ENCODE peak calls at places on chromosomes 6 and 20, in nine cellular contexts. Z is left cardiac atrium; K is stromal cell of bone marrow; Q is endothelial cell; P is NCI-H2081; M is CD8-positive, alpha-beta T cell; U is CD4-positive, alpha-beta T cell; L is cardiac fibroblast; X is ecto neural progenitor cell. O is an unnamed sample.

GRCh38 chr6:137217801-137218472 is 1.2 kb downstream of the IFNGR1 start:
- DNase-seq in Z (peak), K (no peak), Q (no peak), P (no peak), M (no peak), U (no peak), L (peak), X (no peak), O (no peak)

GRCh38 chr6:16903470-16903869 is 142.2 kb upstream of the ATXN1 start:
- DNase-seq in Z (no peak), K (peak), Q (no peak), P (peak), M (no peak), U (no peak), L (peak), X (no peak), O (no peak)

GRCh38 chr6:53032853-53033252 is 32.4 kb upstream of the FBXO9 start:
- DNase-seq in Z (no peak), K (peak), Q (no peak), P (no peak), M (no peak), U (no peak), L (no peak), X (no peak), O (no peak)

GRCh38 chr20:44211177-44212039 is 837 bp upstream of the OSER1 start:
- DNase-seq in Z (no peak), K (no peak), Q (no peak), P (no peak), M (no peak), U (no peak), L (peak), X (no peak), O (no peak)

GRCh38 chr20:23399568-23400241 is 21.6 kb downstream of the NAPB start:
- DNase-seq in Z (no peak), K (peak), Q (no peak), P (no peak), M (no peak), U (no peak), L (peak), X (no peak), O (no peak)

GRCh38 chr6:135521431-135521830 is 23.9 kb upstream of the AHI1 start:
- DNase-seq in Z (no peak), K (no peak), Q (no peak), P (no peak), M (no peak), U (no peak), L (no peak), X (no peak), O (no peak)

GRCh38 chr6:7255918-7256317 is 57.1 kb downstream of the SSR1 start:
- DNase-seq in Z (no peak), K (no peak), Q (no peak), P (no peak), M (no peak), U (no peak), L (no peak), X (no peak), O (no peak)

GRCh38 chr6:18048953-18049630 is 61.7 kb upstream of the KIF13A start:
- DNase-seq in Z (no peak), K (no peak), Q (no peak), P (no peak), M (no peak), U (no peak), L (no peak), X (no peak), O (no peak)

GRCh38 chr6:165660881-165661415 is 2.1 kb downstream of the PDE10A start:
- DNase-seq in Z (no peak), K (no peak), Q (no peak), P (no peak), M (no peak), U (no peak), L (no peak), X (no peak), O (no peak)

GRCh38 chr6:36701401-36701991 is 3.9 kb downstream of the RAB44 start:
- DNase-seq in Z (no peak), K (no peak), Q (no peak), P (no peak), M (no peak), U (no peak), L (no peak), X (no peak), O (no peak)

GRCh38 chr6:11744753-11745152 is 33.9 kb downstream of the ADTRP start:
- DNase-seq in Z (peak), K (peak), Q (no peak), P (no peak), M (no peak), U (no peak), L (peak), X (no peak), O (no peak)

GRCh38 chr6:163543311-163543710 is 128.8 kb downstream of the QKI start:
- DNase-seq in Z (no peak), K (no peak), Q (no peak), P (peak), M (no peak), U (no peak), L (no peak), X (no peak), O (no peak)

GRCh38 chr20:6765469-6766058 is 1.9 kb upstream of the BMP2 start:
- DNase-seq in Z (no peak), K (peak), Q (no peak), P (peak), M (no peak), U (no peak), L (peak), X (no peak), O (no peak)

GRCh38 chr6:103193413-103193812 is 1666.3 kb downstream of the HACE1 start:
- DNase-seq in Z (no peak), K (no peak), Q (no peak), P (no peak), M (no peak), U (no peak), L (no peak), X (no peak), O (no peak)

GRCh38 chr6:110574817-110575216 is 98.4 kb upstream of the SLC22A16 start:
- DNase-seq in Z (no peak), K (no peak), Q (no peak), P (no peak), M (no peak), U (no peak), L (no peak), X (no peak), O (no peak)

GRCh38 chr20:8454137-8454712 is 322.2 kb downstream of the PLCB1 start:
- DNase-seq in Z (peak), K (peak), Q (no peak), P (peak), M (no peak), U (no peak), L (peak), X (no peak), O (no peak)

GRCh38 chr20:58981564-58982364 is 708 bp downstream of the NELFCD start:
- DNase-seq in Z (no peak), K (no peak), Q (no peak), P (no peak), M (no peak), U (no peak), L (peak), X (no peak), O (no peak)

GRCh38 chr6:41638002-41638800 is at the start of gene MDFI:
- DNase-seq in Z (no peak), K (no peak), Q (peak), P (peak), M (no peak), U (no peak), L (peak), X (peak), O (no peak)

GRCh38 chr20:63861981-63862901 is 943 bp downstream of the ABHD16B start:
- DNase-seq in Z (no peak), K (no peak), Q (no peak), P (no peak), M (no peak), U (no peak), L (no peak), X (no peak), O (no peak)

GRCh38 chr20:62624325-62624690 is 18.0 kb upstream of the SLCO4A1 start:
- DNase-seq in Z (peak), K (no peak), Q (no peak), P (no peak), M (no peak), U (no peak), L (no peak), X (no peak), O (no peak)

GRCh38 chr6:5541751-5542432 is 280.6 kb downstream of the FARS2 start:
- DNase-seq in Z (no peak), K (no peak), Q (no peak), P (no peak), M (no peak), U (no peak), L (peak), X (no peak), O (no peak)

GRCh38 chr6:72675396-72675795 is 53.5 kb downstream of the KCNQ5 start:
- DNase-seq in Z (no peak), K (no peak), Q (no peak), P (no peak), M (no peak), U (no peak), L (no peak), X (no peak), O (no peak)

GRCh38 chr6:408599-409102 is 17.1 kb downstream of the IRF4 start:
- DNase-seq in Z (peak), K (peak), Q (peak), P (no peak), M (no peak), U (no peak), L (peak), X (peak), O (no peak)

GRCh38 chr20:20411841-20412240 is 43.9 kb downstream of the INSM1 start:
- DNase-seq in Z (no peak), K (no peak), Q (no peak), P (peak), M (no peak), U (no peak), L (no peak), X (no peak), O (no peak)